ENCODE peak calls at places on chromosomes 7 and 10, in five cellular contexts. Q, D, X, M and H are unnamed samples.

GRCh38 chr10:69869291-69869841 is 67.7 kb downstream of the COL13A1 start:
- DNase-seq in D (no peak), M (no peak), X (peak), Q (no peak), H (peak)

GRCh38 chr7:41754046-41754445 is 51.2 kb upstream of the INHBA start:
- DNase-seq in Q (no peak), M (no peak), D (no peak), X (peak), H (no peak)

GRCh38 chr10:131943021-131943814 is 38.5 kb downstream of the BNIP3 start:
- DNase-seq in D (peak), X (no peak), Q (no peak), M (peak), H (peak)

GRCh38 chr7:96311967-96312366 is 9.9 kb downstream of the SLC25A13 start:
- DNase-seq in M (peak), X (peak), D (no peak), Q (no peak), H (no peak)

GRCh38 chr7:7505936-7506335 is 29.7 kb downstream of the COL28A1 start:
- DNase-seq in X (no peak), D (no peak), Q (no peak), M (no peak), H (no peak)

GRCh38 chr7:150824379-150825177 is 24.0 kb downstream of the TMEM176A start:
- DNase-seq in X (no peak), D (peak), M (no peak), Q (no peak), H (no peak)

GRCh38 chr7:93156884-93157283 is 8.7 kb upstream of the SAMD9L start:
- DNase-seq in M (no peak), Q (no peak), X (peak), D (no peak), H (no peak)

GRCh38 chr7:137395425-137395824 is 51.9 kb upstream of the PTN start:
- DNase-seq in D (no peak), M (no peak), Q (no peak), X (no peak), H (no peak)

GRCh38 chr10:112585052-112585451 is 138.0 kb downstream of the VTI1A start:
- DNase-seq in D (no peak), Q (no peak), X (peak), M (no peak), H (no peak)

GRCh38 chr10:86756511-86757109 is at the start of gene BMPR1A:
- DNase-seq in D (peak), M (no peak), X (peak), Q (no peak), H (peak)

GRCh38 chr7:100063376-100063775 is 13.8 kb downstream of the ZSCAN21 start:
- DNase-seq in X (no peak), M (no peak), Q (no peak), D (no peak), H (no peak)

GRCh38 chr10:78774614-78774998 is 294.2 kb upstream of the ZMIZ1 start:
- DNase-seq in X (no peak), Q (no peak), M (peak), D (no peak), H (no peak)

GRCh38 chr7:116569737-116570136 is 44.9 kb downstream of the CAV1 start:
- DNase-seq in Q (no peak), M (no peak), D (no peak), X (peak), H (no peak)

GRCh38 chr10:62075912-62076311 is 174.4 kb downstream of the ARID5B start:
- DNase-seq in M (no peak), Q (no peak), D (no peak), X (no peak), H (no peak)

GRCh38 chr7:31372538-31372937 is 32.0 kb upstream of the NEUROD6 start:
- DNase-seq in Q (no peak), X (no peak), D (no peak), M (no peak), H (no peak)

GRCh38 chr10:19347592-19347991 is 299.0 kb downstream of the MALRD1 start:
- DNase-seq in X (no peak), M (peak), Q (no peak), D (no peak), H (peak)

GRCh38 chr7:130995252-130996081 is 261.5 kb upstream of the KLF14 start:
- DNase-seq in M (no peak), D (no peak), X (no peak), Q (no peak), H (no peak)

DNA sequence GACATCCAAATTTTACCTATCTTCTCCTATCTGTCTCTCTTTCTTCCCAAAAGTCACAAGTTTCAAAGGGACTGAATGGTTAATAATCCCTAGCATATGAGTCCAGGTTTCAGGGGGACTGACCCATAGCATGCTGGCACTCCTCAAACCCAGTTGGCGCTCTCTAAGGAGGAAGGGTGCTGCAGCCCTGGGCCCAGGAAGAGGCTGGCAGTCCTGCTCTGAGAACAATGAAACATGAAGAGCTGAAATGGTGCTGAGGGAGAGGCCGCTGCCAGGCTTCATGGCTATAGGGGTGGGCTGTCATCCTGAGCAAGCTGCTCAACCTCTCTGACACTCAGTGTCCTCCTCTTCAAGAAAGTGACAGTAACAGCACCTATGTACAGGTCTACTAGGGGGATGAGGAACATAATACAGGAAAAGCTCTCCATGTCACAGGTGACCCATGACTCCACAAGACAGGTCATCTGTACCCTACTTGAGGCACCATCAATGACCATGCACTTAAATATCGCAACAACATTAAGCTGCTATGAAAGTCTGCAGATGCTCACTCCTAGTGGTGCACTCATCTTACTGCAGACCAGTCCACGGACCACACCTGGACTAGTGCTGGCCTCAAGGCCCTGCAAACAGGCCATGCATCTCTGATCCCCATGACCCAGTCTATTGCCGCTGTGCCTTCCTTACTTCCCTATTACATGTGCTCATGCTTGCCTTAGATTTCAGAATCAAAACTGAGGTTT is 17.0 kb downstream of the COBL start:
- DNase-seq in X (no peak), M (no peak), Q (no peak), D (no peak), H (no peak)
- TF ChIP-seq MXI1 in X (no peak), M (no peak), Q (no peak), D (no peak), H (no peak)

DNA sequence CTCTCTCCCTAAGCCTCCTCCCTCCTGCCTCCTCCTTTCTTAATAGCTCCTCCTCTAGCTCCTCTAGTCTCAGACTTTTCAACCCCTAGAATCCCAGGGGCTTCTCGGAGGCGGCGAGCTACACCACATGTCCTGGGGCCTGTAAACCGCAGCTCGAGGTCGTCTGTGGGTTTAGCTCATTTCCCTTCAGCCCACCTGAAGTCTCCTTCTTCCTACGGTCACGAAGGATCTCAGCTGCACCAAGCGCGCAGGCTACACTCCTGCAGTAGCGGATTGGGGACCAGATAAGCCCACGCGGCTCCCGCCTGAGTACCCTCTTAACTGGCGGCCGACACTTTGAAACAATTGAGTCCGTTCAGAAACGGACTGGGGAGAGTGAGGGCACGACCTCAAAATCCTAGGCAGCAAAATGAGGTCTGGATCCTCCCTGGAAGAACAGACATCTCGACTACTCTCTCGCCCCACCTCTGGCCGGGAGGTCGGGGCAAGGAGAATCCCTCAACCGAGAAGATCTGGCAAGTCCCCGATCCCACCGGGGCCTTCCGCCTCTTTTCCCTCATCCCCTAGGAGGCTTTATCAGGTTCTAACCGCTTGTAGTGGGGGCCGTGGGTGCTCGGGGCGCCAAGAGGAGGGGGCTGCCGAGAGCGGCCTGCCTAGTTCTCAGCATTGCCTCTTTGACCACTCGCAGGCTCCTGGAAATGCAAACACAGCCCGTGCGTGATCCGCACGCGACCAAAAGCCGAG is 1.3 kb upstream of the SORCS3 start:
- DNase-seq in X (no peak), M (no peak), Q (no peak), D (no peak), H (peak)
- H3K27ac ChIP-seq in X (no peak), M (no peak), Q (no peak), D (no peak), H (no peak)

GRCh38 chr10:53109320-53109719 is 336.7 kb upstream of the MBL2 start:
- DNase-seq in X (no peak), M (no peak), Q (no peak), D (no peak), H (no peak)

GRCh38 chr10:53107711-53108110 is 335.1 kb upstream of the MBL2 start:
- DNase-seq in Q (no peak), M (no peak), D (no peak), X (no peak), H (no peak)

GRCh38 chr10:53108317-53108934 is 335.8 kb upstream of the MBL2 start:
- DNase-seq in D (no peak), Q (no peak), M (no peak), X (no peak), H (no peak)

GRCh38 chr10:53115660-53116059 is 343.1 kb upstream of the MBL2 start:
- DNase-seq in D (no peak), X (no peak), M (no peak), Q (no peak), H (no peak)

DNA sequence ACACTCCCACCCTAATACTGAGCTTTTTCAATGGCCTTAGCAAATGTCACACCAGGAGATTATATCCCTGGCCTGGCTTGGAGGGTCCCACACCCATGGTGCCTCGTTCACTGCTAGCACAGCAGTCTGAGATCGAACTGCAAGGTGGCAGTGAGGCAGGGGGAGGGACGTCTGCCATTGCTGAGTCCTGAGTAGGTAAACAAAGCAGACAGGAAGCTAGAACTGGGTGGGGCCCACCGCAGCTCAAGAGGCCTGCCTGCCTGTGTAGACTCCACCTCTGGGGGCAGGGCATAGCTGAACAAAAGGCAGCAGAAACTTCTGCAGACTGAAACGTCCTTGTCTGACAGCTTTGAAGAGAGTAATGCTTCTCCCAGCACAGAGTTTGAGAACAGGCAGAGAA is 338.9 kb upstream of the MBL2 start:
- DNase-seq in X (no peak), Q (no peak), D (no peak), M (peak), H (no peak)
- TF ChIP-seq MXI1 in X (no peak), Q (no peak), D (no peak), M (no peak), H (no peak)

DNA sequence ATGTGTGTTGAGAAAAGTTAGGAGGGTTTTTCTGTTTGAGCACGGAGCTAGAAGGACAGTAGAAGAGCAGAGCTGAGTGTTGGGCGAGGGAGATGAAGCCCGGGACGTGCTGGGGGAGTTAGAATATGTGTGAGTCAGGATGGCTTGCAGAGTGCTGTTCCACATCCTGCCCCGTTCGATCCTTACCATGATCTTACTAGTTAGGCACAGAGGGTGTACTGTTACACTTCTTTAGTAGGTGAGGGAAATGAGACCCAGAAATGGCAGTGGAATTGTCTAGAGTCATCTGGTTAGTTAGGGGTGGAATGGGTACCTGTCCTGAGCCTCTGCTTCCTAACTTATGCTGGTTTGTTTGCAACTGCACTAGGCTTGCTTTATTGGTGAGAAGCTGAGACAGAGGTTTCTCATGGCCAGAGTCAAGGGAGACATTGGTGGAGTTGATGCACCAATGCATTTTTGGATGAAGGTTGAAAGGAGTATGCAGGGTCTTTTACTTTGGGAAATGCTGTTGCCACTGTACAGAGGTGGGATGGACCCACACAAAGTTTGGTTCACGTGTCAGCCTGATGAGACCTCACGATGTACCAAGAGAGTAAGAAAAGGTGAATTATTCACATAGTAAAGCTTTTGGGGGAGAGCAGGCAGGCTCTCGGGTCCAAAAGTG is 42.4 kb downstream of the CCNY start:
- DNase-seq in X (peak), D (peak), Q (no peak), M (no peak), H (no peak)
- H3K27ac ChIP-seq in X (no peak), D (peak), Q (peak), M (no peak), H (no peak)